ENCODE peak calls at places on chromosomes 7 and 10, in four cellular contexts. A is GM12892, H is transverse colon, O is spleen. B is an unnamed sample.

GRCh38 chr7:31497501-31497900 is 16.4 kb upstream of the ITPRID1 start:
- DNase-seq in A (no peak), H (no peak), O (no peak), B (no peak)

GRCh38 chr10:37754538-37755323 is 102.7 kb downstream of the ZNF248 start:
- DNase-seq in A (no peak), H (peak), O (no peak), B (no peak)

GRCh38 chr7:23603632-23604295 is 6.6 kb downstream of the CCDC126 start:
- DNase-seq in A (no peak), H (no peak), O (no peak), B (no peak)

GRCh38 chr7:130430841-130431713 is 9.7 kb downstream of the CEP41 start:
- DNase-seq in A (no peak), H (no peak), O (no peak), B (no peak)

GRCh38 chr7:133365892-133366291 is 113.0 kb downstream of the EXOC4 start:
- DNase-seq in A (no peak), H (no peak), O (no peak), B (no peak)

GRCh38 chr7:135100856-135101255 is 47.0 kb upstream of the TMEM140 start:
- DNase-seq in A (no peak), H (no peak), O (no peak), B (no peak)

GRCh38 chr10:97943294-97943693 is 87.1 kb downstream of the CRTAC1 start:
- DNase-seq in A (no peak), H (no peak), O (no peak), B (no peak)

GRCh38 chr10:103861501-103861900 is 6.1 kb upstream of the SH3PXD2A start:
- DNase-seq in A (no peak), H (no peak), O (no peak), B (no peak)

GRCh38 chr10:117622471-117623184 is 80.1 kb downstream of the EMX2 start:
- DNase-seq in A (no peak), H (no peak), O (no peak), B (no peak)

GRCh38 chr10:71241899-71242620 is 29.7 kb downstream of the UNC5B start:
- DNase-seq in A (no peak), H (no peak), O (no peak), B (no peak)

GRCh38 chr10:44966129-44966815 is 6.7 kb downstream of the RASSF4 start:
- DNase-seq in A (no peak), H (no peak), O (peak), B (no peak)

GRCh38 chr7:20350518-20350951 is 19.8 kb downstream of the ITGB8 start:
- DNase-seq in A (no peak), H (peak), O (no peak), B (no peak)

GRCh38 chr7:2621061-2621828 is 10.5 kb upstream of the TTYH3 start:
- DNase-seq in A (no peak), H (peak), O (peak), B (no peak)

GRCh38 chr7:47945261-47946015 is 2.8 kb downstream of the PKD1L1 start:
- DNase-seq in A (peak), H (peak), O (peak), B (peak)

GRCh38 chr10:3867454-3868273 is 82.7 kb upstream of the KLF6 start:
- DNase-seq in A (no peak), H (peak), O (no peak), B (no peak)

GRCh38 chr7:2445898-2446555 is 30.2 kb downstream of the GRIFIN start:
- DNase-seq in A (no peak), H (no peak), O (no peak), B (no peak)

GRCh38 chr10:21174670-21175495 is 277.8 kb upstream of the NEBL start:
- DNase-seq in A (no peak), H (no peak), O (no peak), B (no peak)

GRCh38 chr10:6022693-6023092 is 39.5 kb downstream of the IL2RA start:
- DNase-seq in A (no peak), H (no peak), O (no peak), B (no peak)

GRCh38 chr10:34523017-34523767 is 291.9 kb downstream of the PARD3 start:
- DNase-seq in A (no peak), H (no peak), O (no peak), B (no peak)

GRCh38 chr10:92773776-92774175 is 74.5 kb upstream of the EXOC6 start:
- DNase-seq in A (no peak), H (no peak), O (no peak), B (no peak)

GRCh38 chr7:123155571-123155970 is 44.2 kb downstream of the SLC13A1 start:
- DNase-seq in A (no peak), H (no peak), O (no peak), B (no peak)

GRCh38 chr10:124049484-124049883 is 43.9 kb downstream of the CHST15 start:
- DNase-seq in A (no peak), H (no peak), O (peak), B (no peak)

GRCh38 chr7:18508441-18509427 is 13.2 kb downstream of the HDAC9 start:
- DNase-seq in A (no peak), H (no peak), O (no peak), B (no peak)
- TF ChIP-seq POLR2A in A (peak), H (no peak), O (no peak), B (no peak)

DNA sequence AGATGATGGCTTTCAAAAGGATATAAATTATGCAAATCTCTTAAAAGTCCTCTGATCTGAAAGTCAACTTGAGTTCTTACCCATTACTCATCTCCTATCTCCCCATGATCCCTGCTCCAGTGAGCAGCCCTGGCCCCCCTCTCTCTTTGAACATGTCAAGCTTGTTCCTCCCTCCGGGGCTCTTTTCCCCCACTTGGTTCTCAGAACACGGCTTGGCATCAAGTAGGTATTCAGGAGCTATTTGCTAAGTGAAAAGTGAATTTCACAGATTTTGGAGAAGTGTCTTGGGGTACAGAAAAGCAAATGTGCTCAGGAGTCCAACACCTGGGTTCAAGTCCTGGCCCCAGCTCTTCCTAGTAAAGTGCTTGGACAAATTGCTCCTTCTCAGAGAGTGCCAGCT is 98.3 kb upstream of the CTBP2 start:
- DNase-seq in A (no peak), H (no peak), O (no peak), B (peak)
- TF ChIP-seq POLR2AphosphoS5 in A (no peak), H (no peak), O (no peak), B (no peak)

DNA sequence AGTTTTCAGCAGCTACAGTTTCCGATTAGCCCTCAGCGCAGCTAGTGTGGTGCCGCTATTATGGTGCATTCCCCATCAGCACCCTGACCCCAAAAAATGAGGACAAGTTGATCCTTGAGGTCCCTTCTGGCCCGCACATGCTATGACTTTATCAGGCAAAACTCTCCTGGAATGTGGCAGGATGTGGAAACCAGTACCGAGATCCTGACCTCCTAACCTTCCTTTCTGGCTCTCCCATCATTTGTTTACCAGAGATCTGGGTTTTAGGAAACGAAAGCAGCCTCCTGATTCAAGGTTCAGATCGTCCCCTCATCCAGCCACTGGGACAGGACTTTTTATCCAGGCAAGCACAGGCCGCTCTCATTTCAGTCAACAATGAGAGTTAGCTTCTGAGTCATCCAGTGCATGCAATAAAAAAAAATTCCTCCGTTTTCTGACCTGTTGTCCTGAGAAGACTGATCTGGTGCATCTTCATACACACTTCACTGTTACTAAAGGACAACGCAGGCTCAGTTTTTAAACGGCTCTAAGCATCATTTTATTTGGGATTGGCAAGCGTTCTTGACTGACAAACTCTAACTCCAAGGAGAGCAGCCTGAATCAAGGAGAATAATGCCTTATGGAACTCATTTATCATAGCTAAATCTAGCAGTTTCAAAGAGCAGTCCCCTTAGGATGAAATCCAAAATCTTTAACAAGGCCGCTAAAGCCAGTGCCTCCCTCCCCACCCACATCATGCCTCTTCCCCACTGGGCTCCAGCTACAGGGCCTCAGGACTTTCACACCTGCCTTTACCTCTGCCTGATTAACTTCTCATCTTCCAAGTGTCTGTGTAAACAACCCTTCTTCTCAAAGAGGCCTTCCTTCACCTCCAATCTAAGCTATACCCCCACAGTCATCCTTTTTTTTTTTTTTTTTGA is 17.1 kb downstream of the PDLIM1 start:
- DNase-seq in A (no peak), H (peak), O (no peak), B (peak)
- TF ChIP-seq POLR2A in A (no peak), H (peak), O (no peak), B (no peak)

GRCh38 chr7:24956021-24956420 is 24.0 kb downstream of the OSBPL3 start:
- DNase-seq in A (no peak), H (no peak), O (no peak), B (no peak)
- TF ChIP-seq POLR2AphosphoS5 in A (no peak), H (no peak), O (no peak), B (peak)

DNA sequence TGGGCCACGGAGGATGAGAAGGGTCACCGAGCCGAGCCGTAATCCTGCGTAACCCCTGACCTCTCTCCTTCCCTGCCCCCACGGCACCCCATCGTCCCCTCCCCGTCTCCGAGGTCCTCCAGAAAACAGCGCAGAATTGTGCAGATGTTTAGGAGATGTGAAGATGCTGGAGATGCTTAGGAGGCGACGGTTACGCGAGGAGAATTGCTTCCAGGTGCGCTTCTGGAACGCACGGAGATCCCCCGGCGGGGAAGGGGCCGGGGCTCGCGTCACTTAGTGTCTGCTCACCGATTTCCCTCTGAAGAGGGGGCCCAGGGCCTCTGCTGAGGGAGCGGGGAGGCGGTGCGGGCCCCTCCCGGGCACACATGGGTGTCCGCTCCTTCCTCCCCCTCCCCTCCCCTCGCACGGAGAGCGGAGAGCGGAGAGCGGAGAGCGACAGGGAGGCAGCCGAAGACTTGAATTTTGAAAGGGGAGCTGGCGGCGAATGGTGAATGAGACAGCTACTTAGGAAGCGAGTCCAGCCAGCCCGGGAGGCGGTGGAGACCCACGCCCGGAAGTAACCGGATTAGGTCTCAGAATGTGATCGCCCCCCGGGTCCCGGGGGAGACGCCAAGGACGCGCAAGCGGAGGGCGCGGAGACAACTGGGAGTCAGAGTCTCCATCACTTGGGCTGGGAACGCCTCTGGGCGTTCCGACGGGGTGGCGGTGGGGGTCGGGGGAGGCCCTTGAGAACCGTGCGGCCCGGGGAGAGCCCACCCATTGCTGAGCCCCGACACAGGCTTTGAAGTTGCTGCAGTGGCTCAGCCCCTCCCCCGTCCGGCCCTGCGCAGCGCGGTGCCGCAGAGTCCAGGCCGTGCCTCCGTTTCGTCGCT is 8.7 kb upstream of the EN2 start:
- DNase-seq in A (no peak), H (no peak), O (peak), B (no peak)
- TF ChIP-seq POLR2A in A (no peak), H (no peak), O (no peak), B (no peak)

B was measured in vagina.